ENCODE peak calls at places on chromosomes 7 and 10, in seven cellular contexts. One of them, this sample, is unnamed.

GRCh38 chr10:120998782-120999285 is 147.7 kb downstream of the WDR11 start:
- DNase-seq in mesenchymal stem cell: no peak
- DNase-seq in tibial nerve: no peak
- DNase-seq in esophagus muscularis mucosa: peak; percentile 75
- DNase-seq in heart left ventricle: no peak
- DNase-seq in suprapubic skin: no peak
- DNase-seq in SK-N-SH: no peak
- DNase-seq in this sample: no peak

GRCh38 chr7:156897673-156898072 is 4.7 kb upstream of the LMBR1 start:
- DNase-seq in suprapubic skin: no peak
- DNase-seq in tibial nerve: no peak
- DNase-seq in SK-N-SH: no peak
- DNase-seq in mesenchymal stem cell: no peak
- DNase-seq in esophagus muscularis mucosa: peak; percentile 55
- DNase-seq in heart left ventricle: no peak
- DNase-seq in this sample: no peak

GRCh38 chr10:14839305-14839695 is 1.2 kb downstream of the HSPA14 start:
- DNase-seq in SK-N-SH: no peak
- DNase-seq in tibial nerve: no peak
- DNase-seq in suprapubic skin: no peak
- DNase-seq in esophagus muscularis mucosa: no peak
- DNase-seq in heart left ventricle: no peak
- DNase-seq in mesenchymal stem cell: no peak
- DNase-seq in this sample: peak; percentile 54

GRCh38 chr7:33903770-33904679 is 1.3 kb upstream of the BMPER start:
- DNase-seq in mesenchymal stem cell: peak; percentile 66
- DNase-seq in SK-N-SH: peak; percentile 74
- DNase-seq in tibial nerve: peak; percentile 33
- DNase-seq in suprapubic skin: no peak
- DNase-seq in esophagus muscularis mucosa: no peak
- DNase-seq in heart left ventricle: peak; percentile 21
- DNase-seq in this sample: peak; percentile 17

GRCh38 chr7:100837099-100837836 is 9.9 kb upstream of the EPHB4 start:
- DNase-seq in tibial nerve: peak; percentile 78
- DNase-seq in mesenchymal stem cell: peak; percentile 94
- DNase-seq in suprapubic skin: peak; percentile 95
- DNase-seq in heart left ventricle: peak; percentile 93
- DNase-seq in esophagus muscularis mucosa: peak; percentile 98
- DNase-seq in SK-N-SH: peak; percentile 81
- DNase-seq in this sample: peak; percentile 93

GRCh38 chr10:5650664-5651063 is 15.7 kb downstream of the ASB13 start:
- DNase-seq in SK-N-SH: no peak
- DNase-seq in tibial nerve: no peak
- DNase-seq in esophagus muscularis mucosa: no peak
- DNase-seq in suprapubic skin: no peak
- DNase-seq in mesenchymal stem cell: no peak
- DNase-seq in heart left ventricle: no peak
- DNase-seq in this sample: no peak

GRCh38 chr7:18961997-18962396 is 155.4 kb downstream of the TWIST1 start:
- DNase-seq in tibial nerve: no peak
- DNase-seq in suprapubic skin: no peak
- DNase-seq in esophagus muscularis mucosa: no peak
- DNase-seq in SK-N-SH: no peak
- DNase-seq in heart left ventricle: no peak
- DNase-seq in mesenchymal stem cell: no peak
- DNase-seq in this sample: no peak

GRCh38 chr7:366171-366916 is 76.4 kb downstream of the FOXL3 start:
- DNase-seq in SK-N-SH: peak; percentile 79
- DNase-seq in suprapubic skin: no peak
- DNase-seq in heart left ventricle: no peak
- DNase-seq in tibial nerve: no peak
- DNase-seq in esophagus muscularis mucosa: no peak
- DNase-seq in mesenchymal stem cell: peak; percentile 46
- DNase-seq in this sample: no peak

GRCh38 chr10:36114141-36114540 is 472.0 kb upstream of the FZD8 start:
- DNase-seq in SK-N-SH: no peak
- DNase-seq in mesenchymal stem cell: no peak
- DNase-seq in suprapubic skin: no peak
- DNase-seq in esophagus muscularis mucosa: no peak
- DNase-seq in heart left ventricle: no peak
- DNase-seq in tibial nerve: no peak
- DNase-seq in this sample: no peak

GRCh38 chr10:89553064-89553734 is 17.8 kb upstream of the SLC16A12 start:
- DNase-seq in esophagus muscularis mucosa: no peak
- DNase-seq in mesenchymal stem cell: peak; percentile 88
- DNase-seq in suprapubic skin: no peak
- DNase-seq in heart left ventricle: no peak
- DNase-seq in tibial nerve: no peak
- DNase-seq in SK-N-SH: no peak
- DNase-seq in this sample: no peak

GRCh38 chr10:122786269-122786668 is 59.4 kb downstream of the CUZD1 start:
- DNase-seq in mesenchymal stem cell: no peak
- DNase-seq in tibial nerve: no peak
- DNase-seq in SK-N-SH: no peak
- DNase-seq in esophagus muscularis mucosa: no peak
- DNase-seq in heart left ventricle: no peak
- DNase-seq in suprapubic skin: peak; percentile 43
- DNase-seq in this sample: no peak

GRCh38 chr10:30219977-30220751 is 128.9 kb downstream of the MTPAP start:
- DNase-seq in heart left ventricle: no peak
- DNase-seq in tibial nerve: no peak
- DNase-seq in esophagus muscularis mucosa: peak; percentile 86
- DNase-seq in mesenchymal stem cell: no peak
- DNase-seq in suprapubic skin: no peak
- DNase-seq in SK-N-SH: no peak
- DNase-seq in this sample: no peak

GRCh38 chr7:23530355-23530754 is 1.4 kb downstream of the TRA2A start:
- DNase-seq in mesenchymal stem cell: peak; percentile 66
- DNase-seq in tibial nerve: no peak
- DNase-seq in suprapubic skin: no peak
- DNase-seq in heart left ventricle: no peak
- DNase-seq in esophagus muscularis mucosa: peak; percentile 77
- DNase-seq in SK-N-SH: peak; percentile 59
- DNase-seq in this sample: peak; percentile 18

GRCh38 chr10:69636626-69637550 is 6.8 kb downstream of the FAM241B start:
- DNase-seq in esophagus muscularis mucosa: no peak
- DNase-seq in heart left ventricle: no peak
- DNase-seq in suprapubic skin: peak; percentile 69
- DNase-seq in mesenchymal stem cell: no peak
- DNase-seq in tibial nerve: no peak
- DNase-seq in SK-N-SH: no peak
- DNase-seq in this sample: peak; percentile 47

GRCh38 chr10:22740180-22740579 is 25.8 kb upstream of the PIP4K2A start:
- DNase-seq in SK-N-SH: no peak
- DNase-seq in esophagus muscularis mucosa: no peak
- DNase-seq in heart left ventricle: no peak
- DNase-seq in suprapubic skin: no peak
- DNase-seq in tibial nerve: no peak
- DNase-seq in mesenchymal stem cell: no peak
- DNase-seq in this sample: no peak

GRCh38 chr10:30686706-30687105 is 57.2 kb upstream of the LYZL2 start:
- DNase-seq in esophagus muscularis mucosa: no peak
- DNase-seq in suprapubic skin: no peak
- DNase-seq in SK-N-SH: no peak
- DNase-seq in tibial nerve: no peak
- DNase-seq in mesenchymal stem cell: no peak
- DNase-seq in heart left ventricle: no peak
- DNase-seq in this sample: no peak

GRCh38 chr10:79051766-79052165 is 17.0 kb upstream of the ZMIZ1 start:
- DNase-seq in heart left ventricle: no peak
- DNase-seq in SK-N-SH: no peak
- DNase-seq in esophagus muscularis mucosa: no peak
- DNase-seq in tibial nerve: no peak
- DNase-seq in suprapubic skin: peak; percentile 48
- DNase-seq in mesenchymal stem cell: no peak
- DNase-seq in this sample: peak; percentile 6

GRCh38 chr7:104054362-104054761 is 64.9 kb upstream of the RELN start:
- DNase-seq in mesenchymal stem cell: no peak
- DNase-seq in heart left ventricle: no peak
- DNase-seq in SK-N-SH: no peak
- DNase-seq in tibial nerve: no peak
- DNase-seq in esophagus muscularis mucosa: no peak
- DNase-seq in suprapubic skin: no peak
- DNase-seq in this sample: no peak

GRCh38 chr10:133279961-133280283 is 3.3 kb upstream of the ADAM8 start:
- DNase-seq in mesenchymal stem cell: no peak
- DNase-seq in SK-N-SH: no peak
- DNase-seq in suprapubic skin: no peak
- DNase-seq in esophagus muscularis mucosa: no peak
- DNase-seq in heart left ventricle: no peak
- DNase-seq in tibial nerve: no peak
- DNase-seq in this sample: no peak

GRCh38 chr10:133279266-133279960 is 2.7 kb upstream of the ADAM8 start:
- DNase-seq in SK-N-SH: no peak
- DNase-seq in suprapubic skin: no peak
- DNase-seq in tibial nerve: no peak
- DNase-seq in heart left ventricle: no peak
- DNase-seq in mesenchymal stem cell: peak; percentile 19
- DNase-seq in esophagus muscularis mucosa: no peak
- DNase-seq in this sample: no peak

GRCh38 chr10:133277277-133277992 is 767 bp upstream of the ADAM8 start:
- DNase-seq in suprapubic skin: no peak
- DNase-seq in heart left ventricle: no peak
- DNase-seq in SK-N-SH: no peak
- DNase-seq in tibial nerve: no peak
- DNase-seq in mesenchymal stem cell: no peak
- DNase-seq in esophagus muscularis mucosa: no peak
- DNase-seq in this sample: no peak

GRCh38 chr10:133277993-133278576 is 1.4 kb upstream of the ADAM8 start:
- DNase-seq in SK-N-SH: no peak
- DNase-seq in mesenchymal stem cell: no peak
- DNase-seq in esophagus muscularis mucosa: no peak
- DNase-seq in tibial nerve: no peak
- DNase-seq in suprapubic skin: no peak
- DNase-seq in heart left ventricle: no peak
- DNase-seq in this sample: no peak

DNA sequence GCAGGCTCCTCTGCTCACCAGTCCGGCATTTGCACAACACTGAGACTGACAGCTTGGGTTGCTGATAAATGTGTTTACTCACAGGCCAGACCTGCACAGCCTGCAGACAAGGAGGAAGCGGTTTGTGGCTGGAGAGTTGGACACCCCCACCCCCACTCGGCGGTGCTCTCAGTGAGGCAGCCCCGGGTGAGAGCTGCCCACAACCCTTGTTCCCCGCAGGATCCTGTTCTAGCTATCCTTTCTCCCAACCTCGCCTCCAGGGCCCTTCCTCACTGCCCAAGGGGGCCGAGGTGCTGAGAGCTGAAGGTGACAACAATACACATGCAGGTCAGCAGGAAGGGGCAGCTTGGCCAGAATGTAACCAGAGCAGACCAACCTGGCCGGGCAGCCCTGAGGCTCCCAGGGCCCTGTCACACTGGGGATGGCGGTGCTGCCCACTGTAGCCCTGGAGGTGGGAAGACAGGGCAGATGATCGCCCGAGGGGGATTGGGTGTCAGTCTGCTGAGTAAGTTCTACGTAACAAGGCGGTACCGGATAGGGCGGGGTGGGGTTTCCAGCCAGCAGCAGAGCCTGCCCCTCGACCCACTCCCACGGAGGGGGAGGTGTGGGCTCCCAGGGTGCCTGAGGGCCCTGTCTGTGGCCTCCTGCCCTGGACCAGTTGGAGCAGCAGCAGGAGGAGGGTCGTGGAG is 2.1 kb upstream of the ADAM8 start:
- DNase-seq in esophagus muscularis mucosa: no peak
- DNase-seq in SK-N-SH: no peak
- DNase-seq in heart left ventricle: no peak
- DNase-seq in mesenchymal stem cell: peak; percentile 67
- DNase-seq in tibial nerve: no peak
- DNase-seq in suprapubic skin: no peak
- DNase-seq in this sample: peak; percentile 89
- H3K4me1 ChIP-seq in esophagus muscularis mucosa: peaks cover 6% of the 10 kb centered on the region
- H3K4me1 ChIP-seq in SK-N-SH: no peaks in the 10 kb centered on the region
- H3K4me1 ChIP-seq in heart left ventricle: no peaks in the 10 kb centered on the region
- H3K4me1 ChIP-seq in mesenchymal stem cell: peaks cover 53% of the 10 kb centered on the region
- H3K4me1 ChIP-seq in tibial nerve: no peaks in the 10 kb centered on the region
- H3K4me1 ChIP-seq in suprapubic skin: peaks cover 49% of the 10 kb centered on the region
- H3K4me1 ChIP-seq in this sample: peaks cover 8% of the 10 kb centered on the region

DNA sequence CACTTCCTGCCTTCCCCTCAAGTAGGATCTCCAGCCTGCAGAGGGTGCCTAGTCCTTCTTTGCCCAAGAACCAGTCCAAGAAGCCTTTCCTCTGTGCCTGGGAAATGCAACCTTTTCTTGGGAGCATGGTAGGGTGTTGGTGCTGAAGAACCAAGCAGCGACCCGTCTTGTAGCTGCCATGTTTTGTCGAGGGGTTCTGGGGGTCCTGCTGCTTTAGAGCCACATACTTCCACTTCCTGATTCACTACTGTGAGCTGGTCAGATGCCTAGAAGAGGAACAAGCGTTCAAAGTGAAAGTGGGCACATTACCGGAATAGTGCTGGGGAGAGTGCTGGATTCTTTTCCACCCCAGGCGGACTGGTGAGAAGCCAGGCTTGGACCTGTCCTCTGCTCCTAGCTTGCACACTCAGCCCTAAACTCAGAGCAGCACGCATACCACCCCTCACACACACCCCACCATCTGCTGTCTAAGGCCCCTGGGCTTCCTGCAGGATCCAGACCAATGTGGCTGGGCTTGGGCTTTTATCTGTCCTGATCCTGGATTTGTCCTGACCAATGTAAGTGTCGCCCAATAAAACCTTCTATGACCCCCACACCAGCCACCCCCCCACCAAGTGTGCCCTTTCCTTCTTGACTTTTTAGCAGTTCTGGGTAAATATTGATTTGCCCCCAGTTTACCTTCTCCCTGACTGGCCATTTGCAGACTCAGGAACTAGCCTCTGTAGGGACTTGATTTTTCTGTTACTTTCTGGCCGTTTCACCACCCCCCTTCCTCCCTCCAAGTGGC is 1.5 kb upstream of the HOXA13 start:
- DNase-seq in mesenchymal stem cell: peak; percentile 15
- DNase-seq in SK-N-SH: no peak
- DNase-seq in tibial nerve: no peak
- DNase-seq in heart left ventricle: no peak
- DNase-seq in suprapubic skin: peak; percentile 67
- DNase-seq in esophagus muscularis mucosa: no peak
- DNase-seq in this sample: peak; percentile 55
- H3K4me3 ChIP-seq in mesenchymal stem cell: peak overlapping the region; percentile 75
- H3K4me3 ChIP-seq in SK-N-SH: no peak overlapping the region
- H3K4me3 ChIP-seq in tibial nerve: no peak overlapping the region
- H3K4me3 ChIP-seq in heart left ventricle: no peak overlapping the region
- H3K4me3 ChIP-seq in suprapubic skin: peak overlapping the region; percentile 55
- H3K4me3 ChIP-seq in esophagus muscularis mucosa: peak overlapping the region; percentile 19
- H3K4me3 ChIP-seq in this sample: peak overlapping the region; percentile 30

DNA sequence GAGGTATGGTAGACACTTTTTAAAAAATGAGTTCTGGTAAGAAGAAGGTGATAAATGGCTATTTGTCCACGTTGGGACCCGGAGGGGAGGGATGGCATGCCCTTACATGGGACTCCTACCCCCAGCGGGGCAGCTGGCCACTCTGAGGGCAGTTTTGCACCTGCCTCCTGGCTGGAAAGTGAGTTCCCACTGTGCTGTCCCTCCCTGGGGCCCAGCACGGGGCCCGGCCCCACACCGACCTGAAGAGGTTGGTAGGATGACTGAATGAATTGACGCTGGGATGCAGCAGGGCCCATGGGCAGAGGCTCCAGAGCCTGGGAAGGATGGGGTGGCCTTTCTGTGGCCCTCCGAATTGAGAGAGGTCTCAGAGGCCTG is 592 bp upstream of the AEBP1 start:
- DNase-seq in mesenchymal stem cell: no peak
- DNase-seq in SK-N-SH: no peak
- DNase-seq in heart left ventricle: no peak
- DNase-seq in esophagus muscularis mucosa: no peak
- DNase-seq in tibial nerve: no peak
- DNase-seq in suprapubic skin: no peak
- DNase-seq in this sample: peak; percentile 16
- H3K4me1 ChIP-seq in mesenchymal stem cell: peaks cover 61% of the 10 kb centered on the region
- H3K4me1 ChIP-seq in SK-N-SH: peaks cover 27% of the 10 kb centered on the region
- H3K4me1 ChIP-seq in heart left ventricle: no peaks in the 10 kb centered on the region
- H3K4me1 ChIP-seq in esophagus muscularis mucosa: peaks cover 27% of the 10 kb centered on the region
- H3K4me1 ChIP-seq in tibial nerve: peaks cover 19% of the 10 kb centered on the region
- H3K4me1 ChIP-seq in suprapubic skin: peaks cover 55% of the 10 kb centered on the region
- H3K4me1 ChIP-seq in this sample: no peaks in the 10 kb centered on the region

GRCh38 chr7:16004661-16005060 is 318.2 kb upstream of the MEOX2 start:
- DNase-seq in mesenchymal stem cell: no peak
- DNase-seq in heart left ventricle: no peak
- DNase-seq in tibial nerve: no peak
- DNase-seq in suprapubic skin: no peak
- DNase-seq in esophagus muscularis mucosa: no peak
- DNase-seq in SK-N-SH: no peak
- DNase-seq in this sample: no peak
- H3K4me3 ChIP-seq in mesenchymal stem cell: no peak overlapping the region
- H3K4me3 ChIP-seq in heart left ventricle: no peak overlapping the region
- H3K4me3 ChIP-seq in tibial nerve: no peak overlapping the region
- H3K4me3 ChIP-seq in suprapubic skin: no peak overlapping the region
- H3K4me3 ChIP-seq in esophagus muscularis mucosa: no peak overlapping the region
- H3K4me3 ChIP-seq in SK-N-SH: no peak overlapping the region
- H3K4me3 ChIP-seq in this sample: no peak overlapping the region

This sample was measured in mucosa of descending colon.